ENCODE peak calls at places on chromosomes 6 and 20, in six cellular contexts. A is chondrocyte, U is HFF-Myc, Z is brain microvascular endothelial cell, V is astrocyte of the spinal cord, F is PC-3. I is an unnamed sample.

GRCh38 chr6:147950623-147950987 is 392.0 kb upstream of the SASH1 start:
- DNase-seq in U (no peak), Z (peak; percentile 11), F (no peak), V (peak; percentile 37), A (no peak), I (no peak)

GRCh38 chr6:163626073-163626867 is 211.8 kb downstream of the QKI start:
- DNase-seq in F (no peak), A (no peak), U (no peak), Z (peak; percentile 27), V (no peak), I (no peak)

GRCh38 chr20:57713505-57713903 is 3.7 kb upstream of the PMEPA1 start:
- DNase-seq in A (no peak), F (no peak), V (no peak), U (no peak), Z (no peak), I (no peak)

GRCh38 chr20:2708073-2708415 is 15.5 kb downstream of the EBF4 start:
- DNase-seq in V (no peak), A (no peak), U (no peak), Z (no peak), F (no peak), I (peak; percentile 61)

GRCh38 chr20:63322146-63322922 is 29.3 kb downstream of the COL20A1 start:
- DNase-seq in F (no peak), V (no peak), U (no peak), A (peak; percentile 79), Z (no peak), I (no peak)

GRCh38 chr20:51339721-51340450 is 202.6 kb downstream of the NFATC2 start:
- DNase-seq in U (no peak), A (no peak), F (no peak), Z (no peak), V (peak; percentile 57), I (no peak)

GRCh38 chr6:30044630-30045029 is 16.4 kb upstream of the POLR1H start:
- DNase-seq in F (peak; percentile 60), U (no peak), Z (peak; percentile 68), A (no peak), V (peak; percentile 36), I (no peak)

GRCh38 chr20:24693466-24694156 is 224.2 kb downstream of the SYNDIG1 start:
- DNase-seq in A (peak; percentile 46), U (no peak), V (no peak), F (no peak), Z (no peak), I (no peak)

GRCh38 chr6:1502041-1502440 is 107.7 kb upstream of the FOXC1 start:
- DNase-seq in U (no peak), V (no peak), F (no peak), Z (no peak), A (no peak), I (no peak)

GRCh38 chr20:13061381-13061780 is 52.6 kb downstream of the SPTLC3 start:
- DNase-seq in F (peak; percentile 92), V (no peak), A (no peak), U (no peak), Z (no peak), I (no peak)

GRCh38 chr6:83183082-83183828 is 9.8 kb downstream of the PGM3 start:
- DNase-seq in V (peak; percentile 72), F (peak; percentile 79), A (no peak), U (peak; percentile 39), Z (peak; percentile 95), I (no peak)

GRCh38 chr6:110731196-110731595 is 84.1 kb downstream of the CDK19 start:
- DNase-seq in A (no peak), U (no peak), Z (no peak), F (no peak), V (peak; percentile 12), I (no peak)

DNA sequence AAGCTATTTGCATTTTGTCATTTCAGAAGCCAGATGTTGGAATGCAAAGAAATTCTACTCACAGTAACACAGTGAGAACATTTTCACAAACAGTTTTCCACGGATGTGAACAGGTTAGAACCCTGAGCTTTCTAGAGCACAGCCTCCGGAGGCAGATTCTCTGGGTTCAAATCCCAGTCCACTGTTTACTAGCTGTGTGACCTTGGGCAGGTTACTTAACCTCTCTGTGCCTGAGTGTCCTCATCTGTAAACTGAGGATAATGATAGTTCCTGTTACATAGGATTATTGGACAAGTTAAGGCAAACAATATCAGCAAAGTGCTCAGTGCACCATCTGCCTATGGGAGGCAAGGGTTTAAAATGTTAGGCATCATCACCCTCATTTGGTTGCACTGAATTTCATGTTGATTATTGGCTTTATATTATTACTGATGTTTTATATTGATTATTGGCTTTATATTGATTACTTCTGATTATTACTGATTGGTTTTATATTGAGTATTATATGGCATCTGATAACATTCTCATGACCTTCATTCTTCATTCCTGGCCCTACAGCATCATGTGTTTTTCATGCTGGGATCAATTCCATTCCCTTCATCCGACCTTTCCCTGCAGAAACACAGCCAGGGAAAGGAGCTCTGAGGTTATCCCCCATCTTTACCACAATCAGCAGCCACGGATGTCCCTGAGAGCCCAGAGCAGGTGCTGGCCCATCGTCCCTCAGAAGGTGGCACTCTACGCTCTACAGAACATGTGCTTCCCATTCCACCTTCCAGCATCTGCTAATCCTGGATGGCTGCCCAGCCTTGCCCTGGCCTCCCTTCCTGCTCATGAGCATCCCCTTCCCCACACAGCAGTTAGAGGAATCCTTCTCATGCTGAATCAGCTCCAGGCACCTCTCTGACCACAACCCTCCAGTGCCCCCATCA is 283.1 kb downstream of the PREX1 start:
- DNase-seq in Z (no peak), U (peak; percentile 21), V (no peak), A (no peak), F (peak; percentile 8), I (no peak)
- TF ChIP-seq CTCF in Z (no peak), U (no peak), V (no peak), A (no peak), F (no peak), I (peak; percentile 51)

GRCh38 chr6:144417686-144418085 is 132.6 kb downstream of the UTRN start:
- DNase-seq in F (peak; percentile 14), U (no peak), V (peak; percentile 27), Z (no peak), A (no peak), I (no peak)

GRCh38 chr6:144418969-144419545 is 133.9 kb downstream of the UTRN start:
- DNase-seq in Z (no peak), V (no peak), A (no peak), U (no peak), F (no peak), I (no peak)

DNA sequence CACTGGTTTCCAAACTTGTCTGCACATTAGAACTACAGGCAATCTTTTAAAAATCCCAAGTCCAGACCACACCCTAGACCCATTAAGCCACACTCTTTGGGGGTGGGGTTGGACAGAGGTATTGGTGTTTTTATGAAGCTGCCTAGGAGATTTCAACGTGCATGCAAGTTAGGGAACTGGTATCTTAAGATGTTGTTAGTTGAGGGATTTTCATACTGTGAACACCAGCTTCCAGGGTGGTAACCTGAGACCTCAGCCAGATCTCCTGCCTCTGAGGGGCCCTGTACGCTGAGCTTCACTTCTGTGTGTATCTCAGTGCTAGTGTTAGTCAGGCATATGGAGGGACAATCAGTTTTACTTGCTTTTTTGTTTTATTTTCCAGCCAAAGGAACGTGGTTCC is 138.0 kb downstream of the UTRN start:
- DNase-seq in V (peak; percentile 29), F (no peak), A (no peak), U (no peak), Z (no peak), I (no peak)
- TF ChIP-seq CTCF in V (no peak), F (no peak), A (no peak), U (no peak), Z (no peak), I (no peak)

GRCh38 chr6:119626884-119627619 is 277.5 kb upstream of the MAN1A1 start:
- DNase-seq in F (peak; percentile 82), A (no peak), Z (no peak), U (no peak), V (no peak), I (no peak)

GRCh38 chr6:119628691-119629621 is 279.4 kb upstream of the MAN1A1 start:
- DNase-seq in Z (no peak), A (no peak), V (no peak), U (no peak), F (no peak), I (no peak)

GRCh38 chr6:119630561-119631192 is 281.1 kb upstream of the MAN1A1 start:
- DNase-seq in F (no peak), U (no peak), A (no peak), Z (no peak), V (no peak), I (no peak)

GRCh38 chr6:119633461-119633860 is 283.9 kb upstream of the MAN1A1 start:
- DNase-seq in F (no peak), V (no peak), U (no peak), A (no peak), Z (no peak), I (no peak)

DNA sequence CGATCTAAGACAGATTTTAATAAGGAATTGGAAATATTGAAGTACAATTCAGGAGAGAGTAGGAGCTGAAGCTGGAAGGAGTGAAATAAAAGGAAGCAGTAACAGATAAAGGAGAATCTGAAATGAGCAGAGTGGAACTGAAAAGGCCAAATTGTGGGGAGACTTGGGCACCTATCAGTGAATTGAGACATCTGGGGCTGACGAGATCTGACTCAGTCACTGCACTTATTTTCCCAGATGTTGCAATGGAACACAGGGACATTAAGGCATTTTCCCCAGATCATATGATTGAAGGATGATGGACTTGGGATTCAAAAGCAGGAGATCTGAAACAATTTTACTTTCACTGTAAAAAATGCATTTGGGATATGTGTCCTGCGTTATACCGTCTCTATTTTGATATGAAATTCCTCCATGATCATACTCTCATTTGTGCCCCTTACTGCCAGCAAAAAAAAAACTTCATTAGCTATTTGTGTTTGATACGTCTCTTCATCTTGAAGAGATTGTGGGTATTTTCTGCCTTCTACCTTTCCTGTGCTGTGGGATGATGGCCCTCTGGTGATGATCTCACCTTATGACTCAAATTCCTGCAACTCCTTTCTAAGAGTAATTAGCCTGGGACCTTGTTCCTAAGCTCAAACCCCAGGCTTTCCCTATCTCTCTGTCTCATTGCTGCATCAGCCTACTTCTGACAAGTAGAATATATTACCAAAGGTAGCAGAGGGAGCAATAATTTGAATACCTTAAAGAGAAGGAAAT is 278.5 kb upstream of the MAN1A1 start:
- DNase-seq in U (no peak), V (peak; percentile 50), F (peak; percentile 71), Z (no peak), A (no peak), I (no peak)
- TF ChIP-seq CTCF in U (no peak), V (no peak), F (peak; percentile 32), Z (no peak), A (no peak), I (no peak)

GRCh38 chr6:43724914-43725642 is 37.5 kb upstream of the MRPS18A start:
- DNase-seq in A (peak; percentile 79), V (peak; percentile 82), F (peak; percentile 88), U (peak; percentile 75), Z (peak; percentile 60), I (no peak)

GRCh38 chr6:43724354-43724753 is 36.8 kb upstream of the MRPS18A start:
- DNase-seq in F (no peak), U (no peak), V (no peak), A (no peak), Z (no peak), I (no peak)

GRCh38 chr6:43722920-43723565 is 35.5 kb upstream of the MRPS18A start:
- DNase-seq in F (no peak), Z (no peak), V (no peak), U (no peak), A (no peak), I (no peak)

GRCh38 chr6:43725643-43726580 is 38.3 kb upstream of the MRPS18A start:
- DNase-seq in A (peak; percentile 33), U (no peak), F (no peak), V (no peak), Z (no peak), I (no peak)

GRCh38 chr6:43723737-43724295 is 36.2 kb upstream of the MRPS18A start:
- DNase-seq in F (peak; percentile 91), A (peak; percentile 59), V (peak; percentile 54), Z (peak; percentile 50), U (peak; percentile 21), I (no peak)
- TF ChIP-seq CTCF in F (peak; percentile 80), A (peak; percentile 78), V (peak; percentile 66), Z (peak; percentile 79), U (peak; percentile 67), I (peak; percentile 53)

GRCh38 chr6:6742535-6742934 is 154.0 kb downstream of the LY86 start:
- DNase-seq in V (no peak), Z (no peak), U (no peak), A (no peak), F (no peak), I (no peak)
- TF ChIP-seq CTCF in V (no peak), Z (no peak), U (no peak), A (no peak), F (no peak), I (no peak)

I was measured in D721Med.